ENCODE peak calls at places on chromosome 7, in four cellular contexts. O is K562, S is HL-60, Z is GM12878. K is an unnamed sample.

GRCh38 chr7:24817339-24817738 is 60.1 kb upstream of the GSDME start:
- DNase-seq in O (no peak), S (no peak), Z (no peak), K (no peak)

GRCh38 chr7:99843808-99844207 is 16.0 kb downstream of the CYP3A43 start:
- DNase-seq in O (no peak), S (no peak), Z (no peak), K (no peak)

GRCh38 chr7:142298631-142299030 is 40.8 kb upstream of the PRSS58 start:
- DNase-seq in O (no peak), S (no peak), Z (no peak), K (no peak)

GRCh38 chr7:123660514-123661354 is 5.1 kb downstream of the LMOD2 start:
- DNase-seq in O (no peak), S (no peak), Z (no peak), K (no peak)

GRCh38 chr7:11667071-11667809 is 164.8 kb downstream of the THSD7A start:
- DNase-seq in O (no peak), S (no peak), Z (no peak), K (no peak)

GRCh38 chr7:288671-289101 is 1.3 kb upstream of the FOXL3 start:
- DNase-seq in O (no peak), S (no peak), Z (no peak), K (no peak)

GRCh38 chr7:70711441-70711840 is 420.5 kb upstream of the GALNT17 start:
- DNase-seq in O (no peak), S (no peak), Z (no peak), K (no peak)

GRCh38 chr7:135943266-135943889 is 33.8 kb downstream of the MTPN start:
- DNase-seq in O (no peak), S (no peak), Z (no peak), K (no peak)

GRCh38 chr7:55100172-55100961 is 81.5 kb downstream of the EGFR start:
- DNase-seq in O (no peak), S (no peak), Z (no peak), K (no peak)

GRCh38 chr7:44184221-44184873 is 4.9 kb downstream of the GCK start:
- DNase-seq in O (no peak), S (no peak), Z (no peak), K (no peak)

GRCh38 chr7:135685306-135686084 is 23.2 kb downstream of the STMP1 start:
- DNase-seq in O (no peak), S (no peak), Z (no peak), K (no peak)

GRCh38 chr7:81684513-81685262 is 85.2 kb downstream of the HGF start:
- DNase-seq in O (no peak), S (peak), Z (peak), K (no peak)

GRCh38 chr7:3867847-3868246 is 566.8 kb downstream of the SDK1 start:
- DNase-seq in O (no peak), S (no peak), Z (no peak), K (no peak)

GRCh38 chr7:17580141-17580540 is 281.7 kb downstream of the AHR start:
- DNase-seq in O (no peak), S (no peak), Z (no peak), K (no peak)

GRCh38 chr7:423312-424260 is 96.1 kb downstream of the PDGFA start:
- DNase-seq in O (no peak), S (no peak), Z (no peak), K (no peak)

GRCh38 chr7:43138710-43139601 is 26.5 kb downstream of the HECW1 start:
- DNase-seq in O (no peak), S (no peak), Z (no peak), K (no peak)

GRCh38 chr7:50073093-50073492 is 20.0 kb downstream of the ZPBP start:
- DNase-seq in O (no peak), S (no peak), Z (no peak), K (no peak)

GRCh38 chr7:142868881-142869415 is 14.1 kb downstream of the EPHB6 start:
- DNase-seq in O (no peak), S (no peak), Z (no peak), K (no peak)

GRCh38 chr7:233456-234035 is 41.2 kb downstream of the FAM20C start:
- DNase-seq in O (no peak), S (no peak), Z (no peak), K (no peak)

GRCh38 chr7:11196143-11196542 is 222.5 kb downstream of the PHF14 start:
- DNase-seq in O (no peak), S (no peak), Z (no peak), K (no peak)

GRCh38 chr7:143041346-143041745 is 10.8 kb upstream of the OR6V1 start:
- DNase-seq in O (no peak), S (no peak), Z (no peak), K (no peak)

GRCh38 chr7:105003875-105004510 is 10.0 kb upstream of the KMT2E start:
- DNase-seq in O (no peak), S (no peak), Z (no peak), K (no peak)

GRCh38 chr7:69652947-69653701 is 54.8 kb downstream of the AUTS2 start:
- DNase-seq in O (no peak), S (no peak), Z (no peak), K (no peak)

GRCh38 chr7:24842449-24843241 is 85.4 kb upstream of the GSDME start:
- DNase-seq in O (no peak), S (no peak), Z (no peak), K (no peak)

GRCh38 chr7:135164357-135165021 is 6.0 kb downstream of the CYREN start:
- DNase-seq in O (no peak), S (no peak), Z (no peak), K (no peak)

GRCh38 chr7:140656548-140657515 is 15.9 kb upstream of the ADCK2 start:
- DNase-seq in O (no peak), S (peak), Z (no peak), K (no peak)

GRCh38 chr7:139576179-139576973 is 52.9 kb downstream of the CLEC2L start:
- DNase-seq in O (no peak), S (no peak), Z (no peak), K (no peak)

GRCh38 chr7:126052229-126052628 is 1122.6 kb upstream of the POT1 start:
- DNase-seq in O (no peak), S (no peak), Z (no peak), K (no peak)

GRCh38 chr7:16961650-16962049 is 79.9 kb upstream of the AGR3 start:
- DNase-seq in O (no peak), S (no peak), Z (no peak), K (no peak)

GRCh38 chr7:156942708-156943090 is 6.8 kb upstream of the NOM1 start:
- DNase-seq in O (peak), S (no peak), Z (no peak), K (no peak)

GRCh38 chr7:152025077-152025936 is at the start of gene GALNT11:
- DNase-seq in O (peak), S (peak), Z (no peak), K (peak)

GRCh38 chr7:26420600-26420999 is 128.9 kb downstream of the SNX10 start:
- DNase-seq in O (no peak), S (no peak), Z (no peak), K (no peak)

GRCh38 chr7:127527561-127527960 is 57.8 kb downstream of the GCC1 start:
- DNase-seq in O (no peak), S (no peak), Z (no peak), K (no peak)

GRCh38 chr7:74372511-74373111 is 81.1 kb upstream of the GTF2IRD1 start:
- DNase-seq in O (no peak), S (no peak), Z (no peak), K (no peak)

GRCh38 chr7:78099715-78100477 is 301.3 kb downstream of the PHTF2 start:
- DNase-seq in O (no peak), S (no peak), Z (no peak), K (no peak)

GRCh38 chr7:132030161-132030568 is 473.7 kb upstream of the PODXL start:
- DNase-seq in O (no peak), S (no peak), Z (no peak), K (no peak)

GRCh38 chr7:127578036-127578684 is 7.2 kb downstream of the GCC1 start:
- DNase-seq in O (no peak), S (no peak), Z (no peak), K (no peak)

GRCh38 chr7:36188266-36188665 is 35.2 kb downstream of the EEPD1 start:
- DNase-seq in O (no peak), S (no peak), Z (no peak), K (no peak)

GRCh38 chr7:36186841-36187240 is 33.8 kb downstream of the EEPD1 start:
- DNase-seq in O (no peak), S (no peak), Z (no peak), K (no peak)

GRCh38 chr7:36191292-36191920 is 38.4 kb downstream of the EEPD1 start:
- DNase-seq in O (no peak), S (no peak), Z (no peak), K (no peak)

GRCh38 chr7:36190447-36191291 is 37.6 kb downstream of the EEPD1 start:
- DNase-seq in O (no peak), S (no peak), Z (no peak), K (no peak)

DNA sequence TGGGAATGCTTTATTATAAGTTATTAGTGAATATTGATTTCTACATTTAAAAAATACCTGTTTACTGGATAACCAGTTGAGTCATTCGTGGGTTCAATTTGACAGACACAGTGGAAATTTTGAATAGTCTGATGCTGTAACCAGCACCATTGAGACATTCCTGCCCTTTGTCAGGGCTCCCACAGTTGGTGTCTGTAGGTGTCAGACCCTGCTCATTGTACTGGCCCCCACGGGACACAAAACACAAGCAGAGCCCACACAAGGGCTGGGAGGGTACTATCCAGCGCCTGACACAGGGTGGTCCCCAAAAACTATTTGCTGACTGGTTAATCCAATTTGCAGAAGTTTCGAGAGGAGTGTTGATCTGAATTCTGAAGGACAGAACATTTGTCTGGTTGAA is 35.9 kb downstream of the EEPD1 start:
- DNase-seq in O (no peak), S (no peak), Z (no peak), K (no peak)
- TF ChIP-seq SPI1 in O (no peak), S (no peak), Z (no peak), K (no peak)

DNA sequence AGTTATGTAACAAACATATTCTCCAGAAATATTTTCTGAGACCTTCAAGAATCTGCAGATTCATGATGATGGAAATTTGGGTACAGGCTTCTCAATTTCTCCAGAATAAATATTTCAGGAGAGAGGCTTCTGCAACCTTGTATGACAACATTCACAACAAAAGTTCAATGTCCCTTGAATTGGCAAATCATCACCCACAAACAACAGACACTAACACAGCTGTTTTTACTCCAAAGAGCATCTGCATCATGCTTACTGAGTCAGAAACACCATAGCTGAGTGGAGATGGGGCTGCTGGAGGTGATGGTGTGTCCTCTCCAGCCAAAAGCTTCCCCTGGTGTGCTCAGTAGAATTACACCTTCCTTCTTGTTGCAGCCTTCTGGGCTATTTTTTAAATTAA is 9.3 kb upstream of the COBL start:
- DNase-seq in O (no peak), S (no peak), Z (no peak), K (no peak)
- TF ChIP-seq SPI1 in O (no peak), S (no peak), Z (no peak), K (no peak)

GRCh38 chr7:91776166-91776565 is 104.3 kb downstream of the MTERF1 start:
- DNase-seq in O (no peak), S (no peak), Z (no peak), K (no peak)
- TF ChIP-seq SPI1 in O (no peak), S (no peak), Z (no peak), K (no peak)

DNA sequence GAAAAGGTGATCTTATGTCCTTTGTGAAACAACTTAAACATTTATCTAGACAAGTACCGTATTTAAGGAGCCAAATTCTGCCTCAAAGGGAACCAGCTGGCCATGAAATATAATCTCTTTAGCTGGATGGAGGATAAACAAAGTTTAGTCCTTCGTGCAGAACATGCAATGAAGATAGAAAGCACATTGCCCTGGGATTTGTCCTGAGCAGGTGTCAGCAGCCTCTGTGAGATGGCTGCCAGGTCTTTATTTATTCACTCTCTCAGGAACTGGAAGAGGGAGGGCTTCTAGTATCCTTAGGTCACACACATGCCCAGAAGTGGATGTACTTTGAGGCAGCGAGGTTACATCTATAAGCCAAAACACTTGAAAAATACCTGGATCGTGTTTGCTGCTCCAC is 57.4 kb upstream of the CASD1 start:
- DNase-seq in O (no peak), S (no peak), Z (no peak), K (no peak)
- TF ChIP-seq SPI1 in O (no peak), S (no peak), Z (no peak), K (no peak)

GRCh38 chr7:18667466-18667865 is 171.9 kb downstream of the HDAC9 start:
- DNase-seq in O (no peak), S (no peak), Z (no peak), K (no peak)
- TF ChIP-seq SPI1 in O (no peak), S (peak), Z (no peak), K (peak)

DNA sequence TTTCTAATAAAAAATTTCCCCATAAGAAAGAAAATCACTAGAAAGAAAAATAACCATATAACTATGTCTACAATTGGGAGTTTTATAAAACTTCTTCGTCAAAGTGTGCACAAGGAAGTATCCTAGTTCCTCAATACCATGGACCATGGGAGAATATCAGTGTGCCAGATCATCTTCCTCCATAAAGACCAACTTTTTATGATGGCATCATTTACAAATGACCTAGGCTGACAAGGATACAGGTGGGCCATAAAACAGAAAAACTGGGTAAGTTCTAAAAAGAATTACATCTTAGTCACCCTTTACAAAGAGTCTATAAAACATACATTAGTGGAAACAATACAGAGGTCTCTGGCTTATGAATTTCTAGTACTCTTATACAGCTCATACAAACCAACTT is 303.2 kb downstream of the DOCK4 start:
- DNase-seq in O (no peak), S (no peak), Z (no peak), K (no peak)
- TF ChIP-seq SPI1 in O (no peak), S (no peak), Z (no peak), K (no peak)

GRCh38 chr7:94250984-94251383 is 143.7 kb upstream of the COL1A2 start:
- DNase-seq in O (no peak), S (no peak), Z (no peak), K (no peak)
- TF ChIP-seq SPI1 in O (no peak), S (no peak), Z (no peak), K (no peak)

GRCh38 chr7:30923774-30924413 is 12.2 kb downstream of the AQP1 start:
- DNase-seq in O (no peak), S (no peak), Z (no peak), K (peak)
- TF ChIP-seq SPI1 in O (no peak), S (no peak), Z (no peak), K (no peak)